ENCODE peak calls at places on chromosomes 5 and 9, in eight cellular contexts. Z is progenitor cell of endocrine pancreas, P is astrocyte, F is uterus, L is stomach, E is kidney epithelial cell, J is tibial nerve, Q is GM20000. C is an unnamed sample.

GRCh38 chr5:138654281-138654867 is 79.2 kb upstream of the HSPA9 start:
- DNase-seq in Z (no peak), P (peak), F (no peak), L (no peak), E (peak), J (no peak), Q (peak), C (peak)

GRCh38 chr5:150778517-150779396 is at the start of gene SMIM3:
- DNase-seq in Z (peak), P (peak), F (peak), L (peak), E (no peak), J (peak), Q (peak), C (peak)

GRCh38 chr9:37926737-37927590 is 23.0 kb upstream of the SLC25A51 start:
- DNase-seq in Z (no peak), P (no peak), F (no peak), L (no peak), E (no peak), J (no peak), Q (no peak), C (no peak)

GRCh38 chr5:149283611-149284480 is 12.2 kb downstream of the AFAP1L1 start:
- DNase-seq in Z (no peak), P (no peak), F (no peak), L (no peak), E (no peak), J (no peak), Q (no peak), C (no peak)

GRCh38 chr5:137631453-137631852 is 104.4 kb downstream of the KLHL3 start:
- DNase-seq in Z (no peak), P (no peak), F (no peak), L (no peak), E (no peak), J (no peak), Q (no peak), C (no peak)

GRCh38 chr5:59666709-59667108 is 226.8 kb downstream of the PDE4D start:
- DNase-seq in Z (no peak), P (no peak), F (no peak), L (no peak), E (no peak), J (no peak), Q (no peak), C (no peak)

GRCh38 chr5:122089096-122089495 is 11.0 kb upstream of the LOX start:
- DNase-seq in Z (no peak), P (peak), F (no peak), L (no peak), E (no peak), J (no peak), Q (no peak), C (no peak)

GRCh38 chr5:107023732-107024131 is 647.0 kb downstream of the EFNA5 start:
- DNase-seq in Z (no peak), P (no peak), F (no peak), L (no peak), E (no peak), J (no peak), Q (no peak), C (no peak)

GRCh38 chr9:123823194-123823947 is 106.6 kb downstream of the DENND1A start:
- DNase-seq in Z (no peak), P (no peak), F (no peak), L (no peak), E (no peak), J (no peak), Q (no peak), C (no peak)

GRCh38 chr5:92470770-92471169 is 1087.7 kb upstream of the ARRDC3 start:
- DNase-seq in Z (no peak), P (no peak), F (no peak), L (no peak), E (no peak), J (no peak), Q (no peak), C (no peak)
- TF ChIP-seq CTCF in Z (no peak), P (no peak), F (no peak), L (no peak), E (no peak), J (no peak), Q (no peak), C (peak)

DNA sequence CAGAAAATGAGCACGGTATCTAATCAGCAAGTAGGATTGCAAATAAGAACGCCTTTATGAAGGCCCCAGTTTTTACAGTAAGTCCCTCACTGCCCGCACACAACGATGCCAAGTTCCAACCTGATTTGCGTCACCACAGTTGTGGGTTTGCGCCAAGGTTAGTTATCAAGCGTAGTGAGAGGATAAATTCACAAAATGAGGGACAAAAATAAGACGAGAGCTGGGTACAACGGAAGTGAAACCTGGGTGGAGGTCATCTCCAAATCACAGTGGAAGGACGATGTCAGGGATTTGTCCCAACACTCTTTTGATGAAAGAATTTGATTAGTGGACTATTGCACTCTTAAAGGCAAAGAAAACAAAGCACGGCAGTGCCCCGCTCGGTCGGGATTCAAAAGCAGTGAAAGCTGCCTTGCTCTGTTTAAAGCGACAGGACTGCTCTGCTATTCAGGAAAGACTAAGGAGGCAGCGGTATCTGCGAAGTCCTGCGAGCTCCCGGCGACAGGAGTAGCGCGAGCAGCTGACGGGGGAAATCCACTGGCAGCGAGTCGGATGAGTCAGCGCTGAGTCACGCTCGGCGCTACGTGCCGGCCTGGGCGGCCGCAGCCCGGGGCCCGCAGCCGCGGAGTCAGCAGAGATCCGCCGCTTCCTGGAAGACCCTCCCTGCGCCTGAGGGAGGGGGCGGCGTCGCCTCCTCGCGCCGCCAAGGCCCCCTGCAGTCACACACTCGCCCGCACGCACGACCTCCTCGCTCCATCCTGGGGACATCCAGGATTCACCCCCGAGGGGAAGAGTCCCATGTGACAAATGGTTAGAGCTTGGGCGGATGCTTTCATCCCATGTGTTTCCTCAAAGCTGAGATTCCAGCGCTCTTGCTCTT is 102.8 kb downstream of the ARRDC3 start:
- DNase-seq in Z (peak), P (peak), F (peak), L (peak), E (peak), J (peak), Q (peak), C (peak)
- TF ChIP-seq CTCF in Z (no peak), P (no peak), F (no peak), L (no peak), E (no peak), J (no peak), Q (no peak), C (no peak)

DNA sequence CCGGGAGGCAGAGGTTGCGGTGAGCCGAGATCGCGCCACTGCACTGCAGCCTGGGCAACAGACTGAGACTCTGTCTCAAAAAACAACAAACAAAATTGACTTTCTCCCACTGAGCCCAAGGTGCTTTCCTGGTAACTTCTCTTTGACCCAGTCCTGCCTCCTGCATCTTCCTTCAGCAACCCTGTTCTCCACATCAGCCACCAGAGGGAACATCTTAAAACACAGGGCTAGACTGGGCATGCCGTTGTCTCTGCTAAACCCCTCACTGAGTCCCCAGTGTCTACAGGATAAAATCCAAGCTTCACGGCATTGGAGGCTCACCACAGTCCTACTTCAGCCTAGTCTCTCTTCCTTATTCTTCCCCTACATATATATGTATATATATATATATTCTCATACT is 39.8 kb upstream of the KCNMB1 start:
- DNase-seq in Z (no peak), P (no peak), F (no peak), L (no peak), E (no peak), J (no peak), Q (no peak), C (no peak)
- TF ChIP-seq CTCF in Z (no peak), P (peak), F (no peak), L (no peak), E (peak), J (no peak), Q (no peak), C (no peak)

DNA sequence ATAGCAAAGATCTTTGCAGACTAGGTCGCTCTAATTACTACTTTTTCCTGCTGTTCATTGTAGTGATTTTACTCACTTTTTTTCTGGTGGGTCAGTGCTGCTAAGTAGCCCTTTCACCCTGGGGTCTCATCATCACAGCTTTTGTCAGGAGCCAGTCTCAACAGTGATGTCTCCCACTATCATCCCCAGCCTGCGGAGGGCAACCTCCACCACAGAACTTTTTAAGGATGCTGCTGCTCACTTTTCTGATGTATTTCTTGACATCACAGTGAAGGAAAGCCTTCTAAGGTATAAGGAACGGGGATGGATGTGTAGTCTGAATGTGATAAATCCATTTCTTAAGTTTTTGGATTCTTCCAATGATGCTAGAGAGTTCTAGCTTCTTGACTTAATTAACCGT is 242.5 kb upstream of the RIOK2 start:
- DNase-seq in Z (no peak), P (no peak), F (no peak), L (no peak), E (no peak), J (no peak), Q (no peak), C (no peak)
- TF ChIP-seq CTCF in Z (peak), P (no peak), F (no peak), L (no peak), E (peak), J (no peak), Q (peak), C (peak)

DNA sequence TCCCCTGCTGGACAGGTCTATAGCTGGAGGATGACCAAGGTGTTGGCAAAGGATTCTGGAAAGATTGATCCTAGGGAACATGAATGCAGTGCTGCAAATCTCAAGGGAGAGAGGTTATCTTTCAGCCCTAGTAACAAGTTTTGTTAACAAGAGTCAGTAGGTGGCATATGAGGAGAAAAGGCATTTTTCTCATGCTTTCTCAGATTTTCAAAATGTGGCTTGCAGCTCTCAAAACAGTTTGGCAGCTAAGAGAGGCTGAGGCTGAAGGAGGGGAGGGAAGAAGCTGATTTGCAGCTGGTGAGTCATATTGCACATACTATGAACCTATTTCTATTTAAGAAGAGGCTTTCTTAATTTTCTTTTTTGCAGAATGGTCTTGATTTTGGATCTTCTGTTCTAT is 64.3 kb upstream of the PCA3 start:
- DNase-seq in Z (no peak), P (peak), F (no peak), L (no peak), E (no peak), J (no peak), Q (no peak), C (no peak)
- TF ChIP-seq CTCF in Z (no peak), P (no peak), F (no peak), L (no peak), E (no peak), J (no peak), Q (no peak), C (no peak)

C was measured in GM13977.